ENCODE peak calls at places on chromosomes 7 and 10, in eight cellular contexts. V is EH; F is right cardiac atrium; R is AG04449; Y is SJSA1; H is NCI-H446; Z is left cardiac atrium; D is stimulated activated CD8-positive, alpha-beta memory T cell treated with anti-CD3 and anti-CD28 coated beads, Interleukin-2, amount 100 ng/mL, for 48 hours. A is an unnamed sample.

GRCh38 chr10:131453772-131454634 is 142.5 kb upstream of the TCERG1L start:
- DNase-seq in V (no peak), F (peak), R (no peak), Y (no peak), H (peak), Z (peak), D (peak), A (no peak)

GRCh38 chr7:44279731-44280505 is 45.5 kb downstream of the CAMK2B start:
- DNase-seq in V (no peak), F (no peak), R (no peak), Y (no peak), H (no peak), Z (peak), D (no peak), A (no peak)

GRCh38 chr7:18425227-18425626 is 70.3 kb upstream of the HDAC9 start:
- DNase-seq in V (no peak), F (no peak), R (no peak), Y (no peak), H (no peak), Z (no peak), D (no peak), A (no peak)

GRCh38 chr7:105664816-105665525 is 83.7 kb upstream of the EFCAB10 start:
- DNase-seq in V (peak), F (no peak), R (no peak), Y (peak), H (peak), Z (no peak), D (no peak), A (no peak)

GRCh38 chr7:21507627-21508343 is 35.1 kb upstream of the DNAH11 start:
- DNase-seq in V (peak), F (no peak), R (no peak), Y (peak), H (peak), Z (no peak), D (no peak), A (no peak)

GRCh38 chr10:48792687-48793096 is 108.0 kb downstream of the WDFY4 start:
- DNase-seq in V (peak), F (no peak), R (peak), Y (peak), H (peak), Z (no peak), D (no peak), A (no peak)

GRCh38 chr7:94414481-94414880 is 19.8 kb downstream of the COL1A2 start:
- DNase-seq in V (peak), F (no peak), R (no peak), Y (peak), H (peak), Z (no peak), D (no peak), A (no peak)

GRCh38 chr7:131151034-131151433 is 176.6 kb upstream of the MKLN1 start:
- DNase-seq in V (no peak), F (no peak), R (no peak), Y (no peak), H (no peak), Z (no peak), D (no peak), A (no peak)

GRCh38 chr10:115727114-115727513 is 545.9 kb downstream of the GFRA1 start:
- DNase-seq in V (no peak), F (no peak), R (no peak), Y (no peak), H (no peak), Z (no peak), D (no peak), A (no peak)

GRCh38 chr7:84025332-84025927 is 169.2 kb downstream of the SEMA3A start:
- DNase-seq in V (peak), F (peak), R (peak), Y (peak), H (peak), Z (peak), D (no peak), A (peak)

GRCh38 chr7:88396948-88397322 is 90.2 kb upstream of the STEAP4 start:
- DNase-seq in V (no peak), F (no peak), R (no peak), Y (no peak), H (no peak), Z (no peak), D (no peak), A (no peak)